ENCODE peak calls at places on chromosomes 7 and 10, in four cellular contexts. D is stomach, Y is A549, Q is OCI-LY7. J is an unnamed sample.
A peak's percentile ranks its signal among the peaks of the same experiment; 100 is the strongest.

GRCh38 chr7:44967571-44968446 is 11.0 kb downstream of the MYO1G start:
- DNase-seq in D (no peak), Q (no peak), Y (peak; percentile 57), J (no peak)

GRCh38 chr7:132709971-132710567 is 133.8 kb upstream of the PLXNA4 start:
- DNase-seq in Y (peak; percentile 25), Q (peak; percentile 53), D (peak; percentile 32), J (peak; percentile 51)

GRCh38 chr7:15571303-15571878 is 9.6 kb upstream of the AGMO start:
- DNase-seq in D (no peak), Q (no peak), Y (no peak), J (no peak)

GRCh38 chr7:48089415-48089975 is 430 bp downstream of the UPP1 start:
- DNase-seq in Q (no peak), D (peak; percentile 51), Y (no peak), J (no peak)

GRCh38 chr10:73251683-73252444 is 580 bp downstream of the MRPS16 start:
- DNase-seq in D (no peak), Q (peak; percentile 19), Y (peak; percentile 42), J (no peak)

GRCh38 chr7:46079421-46079820 is 158.3 kb upstream of the IGFBP3 start:
- DNase-seq in Y (no peak), D (no peak), Q (no peak), J (no peak)

GRCh38 chr10:106679314-106679713 is 485.2 kb downstream of the SORCS1 start:
- DNase-seq in Q (no peak), Y (no peak), D (no peak), J (no peak)

GRCh38 chr7:34869016-34869415 is 168.3 kb downstream of the DPY19L1 start:
- DNase-seq in Q (no peak), D (no peak), Y (no peak), J (no peak)

GRCh38 chr7:36092221-36092771 is 60.8 kb upstream of the EEPD1 start:
- DNase-seq in Y (no peak), Q (no peak), D (peak; percentile 80), J (no peak)

GRCh38 chr7:117502338-117502737 is 22.5 kb downstream of the CFTR start:
- DNase-seq in Y (no peak), D (no peak), Q (no peak), J (no peak)

GRCh38 chr7:100655908-100656674 is at the start of gene ACTL6B:
- DNase-seq in Q (no peak), Y (peak; percentile 36), D (peak; percentile 59), J (peak; percentile 49)

GRCh38 chr7:101913247-101913721 is 95.9 kb downstream of the CUX1 start:
- DNase-seq in Q (no peak), D (no peak), Y (no peak), J (no peak)

GRCh38 chr10:119602241-119603095 is 5.7 kb upstream of the TIAL1 start:
- DNase-seq in Q (peak; percentile 40), D (no peak), Y (peak; percentile 38), J (peak; percentile 55)

GRCh38 chr10:80413152-80413996 is 5.0 kb downstream of the PRXL2A start:
- DNase-seq in Q (no peak), Y (no peak), D (no peak), J (no peak)

GRCh38 chr10:123788981-123789380 is 102.6 kb downstream of the CPXM2 start:
- DNase-seq in Q (no peak), D (no peak), Y (no peak), J (no peak)

GRCh38 chr7:121107923-121108498 is 119.5 kb downstream of the CPED1 start:
- DNase-seq in D (no peak), Q (peak; percentile 67), Y (peak; percentile 56), J (no peak)

GRCh38 chr10:26432938-26433337 is 5.2 kb upstream of the APBB1IP start:
- DNase-seq in Y (no peak), D (no peak), Q (no peak), J (no peak)

GRCh38 chr10:99537381-99538286 is 4.9 kb downstream of the NKX2-3 start:
- DNase-seq in D (no peak), Y (no peak), Q (no peak), J (no peak)

GRCh38 chr10:117543245-117543998 is 876 bp downstream of the EMX2 start:
- DNase-seq in Q (no peak), Y (no peak), D (no peak), J (no peak)

GRCh38 chr10:124959564-124959963 is 17.6 kb downstream of the ZRANB1 start:
- DNase-seq in Y (no peak), Q (no peak), D (no peak), J (no peak)

GRCh38 chr10:14554091-14554842 is 220.4 kb downstream of the FAM107B start:
- DNase-seq in Q (no peak), D (peak; percentile 59), Y (no peak), J (peak; percentile 53)

GRCh38 chr10:89001024-89001423 is 10.4 kb downstream of the FAS start:
- DNase-seq in Q (peak; percentile 23), Y (no peak), D (no peak), J (no peak)

GRCh38 chr7:35802649-35803048 is 1.8 kb downstream of the SEPTIN7 start:
- DNase-seq in D (no peak), Q (peak; percentile 44), Y (no peak), J (no peak)

GRCh38 chr10:71474702-71475242 is 78.1 kb downstream of the CDH23 start:
- DNase-seq in Q (no peak), Y (no peak), D (no peak), J (no peak)

GRCh38 chr7:2002561-2003450 is 229.9 kb downstream of the MAD1L1 start:
- DNase-seq in Y (no peak), Q (no peak), D (no peak), J (no peak)

GRCh38 chr10:58275908-58276307 is 6.9 kb downstream of the CISD1 start:
- DNase-seq in Y (no peak), D (no peak), Q (no peak), J (no peak)

GRCh38 chr7:24975647-24976260 is 4.2 kb downstream of the OSBPL3 start:
- DNase-seq in Y (no peak), Q (no peak), D (no peak), J (no peak)

GRCh38 chr10:49632406-49633317 is 18.8 kb downstream of the CHAT start:
- DNase-seq in Y (no peak), D (no peak), Q (no peak), J (no peak)

GRCh38 chr7:101390901-101391301 is 28.2 kb downstream of the COL26A1 start:
- DNase-seq in Q (peak; percentile 88), D (no peak), Y (no peak), J (no peak)

GRCh38 chr10:12130237-12130872 is 878 bp downstream of the SEC61A2 start:
- DNase-seq in D (no peak), Q (peak; percentile 86), Y (peak; percentile 81), J (no peak)

GRCh38 chr10:97826892-97827291 is 22.8 kb upstream of the GOLGA7B start:
- DNase-seq in D (no peak), Q (no peak), Y (no peak), J (no peak)

GRCh38 chr10:97825020-97825739 is 24.5 kb upstream of the GOLGA7B start:
- DNase-seq in D (no peak), Q (no peak), Y (no peak), J (no peak)

GRCh38 chr10:97830064-97830463 is 19.6 kb upstream of the GOLGA7B start:
- DNase-seq in D (no peak), Q (no peak), Y (no peak), J (peak; percentile 8)

GRCh38 chr10:97828721-97829120 is 20.9 kb upstream of the GOLGA7B start:
- DNase-seq in D (no peak), Y (no peak), Q (no peak), J (no peak)

GRCh38 chr10:97827778-97828291 is 21.8 kb upstream of the GOLGA7B start:
- DNase-seq in Y (no peak), D (no peak), Q (no peak), J (no peak)
- H3K9me3 ChIP-seq in Y (no peaks in the 10 kb centered on the region), D (no peaks in the 10 kb centered on the region), Q (no peaks in the 10 kb centered on the region), J (no peaks in the 10 kb centered on the region)

GRCh38 chr7:4009720-4010119 is 672.4 kb upstream of the FOXK1 start:
- DNase-seq in Q (no peak), Y (no peak), D (peak; percentile 3), J (no peak)

GRCh38 chr7:4010206-4010605 is 671.9 kb upstream of the FOXK1 start:
- DNase-seq in Q (no peak), D (peak; percentile 17), Y (no peak), J (no peak)

GRCh38 chr7:4013793-4014192 is 668.3 kb upstream of the FOXK1 start:
- DNase-seq in Y (no peak), Q (no peak), D (peak; percentile 10), J (no peak)

GRCh38 chr7:4014649-4015048 is 667.4 kb upstream of the FOXK1 start:
- DNase-seq in D (peak; percentile 10), Q (no peak), Y (no peak), J (no peak)

DNA sequence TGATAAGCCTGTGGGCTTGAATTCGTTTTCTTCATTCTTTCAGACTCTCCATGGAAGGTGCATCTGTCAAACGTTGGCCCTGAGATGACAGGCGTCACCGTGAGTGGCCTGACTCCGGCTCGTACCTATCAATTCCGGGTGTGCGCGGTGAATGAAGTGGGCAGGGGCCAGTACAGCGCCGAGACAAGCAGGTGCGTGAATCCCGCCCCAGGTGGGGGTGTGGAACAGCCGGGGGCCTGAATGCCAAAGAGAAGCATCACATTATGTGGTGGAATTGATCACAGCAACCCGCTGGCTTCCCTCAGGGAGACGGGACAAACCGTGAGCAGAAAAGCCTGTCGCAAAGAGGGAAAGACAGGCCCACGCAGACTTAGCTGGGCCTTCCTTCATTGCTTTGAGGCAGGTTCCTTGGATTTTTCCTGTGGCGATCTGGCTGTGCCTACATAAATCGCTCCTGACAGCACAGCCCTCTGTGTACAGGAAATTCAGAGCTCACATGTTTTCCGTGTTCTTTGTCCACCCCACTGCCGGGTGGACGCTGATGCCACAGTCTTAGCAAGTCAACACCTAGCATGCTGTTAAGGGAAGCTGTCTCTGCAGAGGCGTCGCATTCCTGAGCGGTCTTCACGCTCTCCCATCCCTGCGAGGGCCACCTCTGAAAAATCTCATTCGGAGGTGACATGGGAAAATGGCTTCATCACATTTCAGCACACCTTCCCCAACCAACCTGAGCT is 671.0 kb upstream of the FOXK1 start:
- DNase-seq in Y (no peak), Q (no peak), D (peak; percentile 19), J (no peak)
- H3K9me3 ChIP-seq in Y (no peaks in the 10 kb centered on the region), Q (no peaks in the 10 kb centered on the region), D (no peaks in the 10 kb centered on the region), J (no peaks in the 10 kb centered on the region)

GRCh38 chr10:1368772-1369171 is 312.6 kb downstream of the WDR37 start:
- DNase-seq in Q (peak; percentile 58), D (peak; percentile 38), Y (peak; percentile 62), J (peak; percentile 76)

GRCh38 chr10:1369197-1369596 is 313.0 kb downstream of the WDR37 start:
- DNase-seq in Q (no peak), Y (no peak), D (no peak), J (no peak)

GRCh38 chr10:1367938-1368697 is 311.9 kb downstream of the WDR37 start:
- DNase-seq in Q (no peak), Y (no peak), D (no peak), J (no peak)

GRCh38 chr10:1370298-1370697 is 314.1 kb downstream of the WDR37 start:
- DNase-seq in Y (no peak), Q (no peak), D (no peak), J (no peak)

GRCh38 chr10:1369665-1370064 is 313.5 kb downstream of the WDR37 start:
- DNase-seq in Q (no peak), Y (no peak), D (peak; percentile 20), J (peak; percentile 66)
- H3K9me3 ChIP-seq in Q (no peaks in the 10 kb centered on the region), Y (no peaks in the 10 kb centered on the region), D (no peaks in the 10 kb centered on the region), J (no peaks in the 10 kb centered on the region)

DNA sequence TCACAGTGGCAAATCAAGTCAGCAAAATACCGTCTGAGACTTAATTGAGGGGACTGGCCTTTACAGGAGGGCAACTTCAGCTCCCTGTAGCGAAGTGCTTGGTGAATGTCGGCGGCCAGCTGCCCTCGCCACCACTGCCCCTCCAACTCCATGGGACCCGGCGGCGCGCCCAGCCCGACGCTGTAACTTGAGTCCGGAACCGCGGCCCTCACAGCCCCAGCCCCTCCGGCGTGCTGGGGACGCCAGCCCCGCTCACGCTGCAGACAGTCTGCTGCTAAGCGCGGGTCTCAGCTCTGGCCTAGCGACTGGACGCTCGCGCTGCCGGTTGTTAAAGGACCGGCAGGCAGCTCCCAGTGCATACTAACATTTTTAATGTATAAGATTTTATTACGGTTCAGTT is 113.4 kb upstream of the NUPR2 start:
- DNase-seq in Q (no peak), Y (no peak), D (no peak), J (peak; percentile 18)
- H3K9me3 ChIP-seq in Q (no peaks in the 10 kb centered on the region), Y (no peaks in the 10 kb centered on the region), D (peaks cover 2% of the 10 kb centered on the region), J (no peaks in the 10 kb centered on the region)

J was measured in Peyer's patch.